ENCODE peak calls at places on chromosomes 5 and 9, in eight cellular contexts. F is right atrium auricular region, R is mesendoderm, J is sigmoid colon, B is K562, A is heart right ventricle, G is fibroblast of lung, U is heart left ventricle. Q is an unnamed sample.

GRCh38 chr5:102955463-102955862 is 164.5 kb downstream of the GIN1 start:
- DNase-seq in A (no peak), J (no peak), G (peak), B (no peak), R (no peak), F (no peak), U (no peak), Q (no peak)

GRCh38 chr9:97721396-97721795 is 24.3 kb upstream of the XPA start:
- DNase-seq in J (no peak), A (no peak), U (no peak), B (no peak), F (no peak), R (no peak), G (no peak), Q (no peak)

GRCh38 chr9:126781186-126781585 is 23.7 kb upstream of the ZBTB43 start:
- DNase-seq in B (no peak), G (no peak), A (no peak), J (no peak), R (no peak), F (no peak), U (no peak), Q (no peak)

GRCh38 chr9:129803679-129804065 is 688 bp downstream of the TOR1B start:
- DNase-seq in R (peak), A (no peak), J (no peak), U (peak), B (peak), F (no peak), G (no peak), Q (no peak)

GRCh38 chr5:112694853-112695709 is 42.6 kb upstream of the APC start:
- DNase-seq in F (no peak), G (peak), J (no peak), U (no peak), A (no peak), B (peak), R (no peak), Q (no peak)

GRCh38 chr9:112249277-112249676 is 74.2 kb upstream of the SUSD1 start:
- DNase-seq in R (no peak), B (no peak), A (no peak), G (peak), U (no peak), F (no peak), J (no peak), Q (no peak)

GRCh38 chr9:70411141-70411929 is 3.1 kb downstream of the KLF9 start:
- DNase-seq in G (peak), J (peak), U (peak), R (no peak), A (peak), B (peak), F (peak), Q (peak)

GRCh38 chr5:53779541-53779981 is 219.1 kb downstream of the NDUFS4 start:
- DNase-seq in U (no peak), B (no peak), A (peak), R (peak), G (peak), F (no peak), J (no peak), Q (no peak)

GRCh38 chr9:133635506-133635902 is 659 bp upstream of the DBH start:
- DNase-seq in A (no peak), B (no peak), G (no peak), U (no peak), F (no peak), J (no peak), R (no peak), Q (peak)

GRCh38 chr5:51033215-51033614 is 350.0 kb upstream of the ISL1 start:
- DNase-seq in J (no peak), A (peak), R (no peak), B (no peak), F (no peak), U (no peak), G (no peak), Q (no peak)

GRCh38 chr5:53642006-53642405 is 81.6 kb downstream of the NDUFS4 start:
- DNase-seq in J (no peak), F (no peak), A (no peak), R (peak), G (peak), U (no peak), B (no peak), Q (no peak)

GRCh38 chr9:113952651-113953050 is 76.5 kb downstream of the ZNF618 start:
- DNase-seq in G (peak), U (no peak), A (no peak), R (no peak), J (no peak), F (no peak), B (no peak), Q (no peak)

GRCh38 chr5:134174841-134175839 is 1.6 kb downstream of the SKP1 start:
- DNase-seq in J (no peak), F (no peak), U (no peak), R (peak), A (no peak), B (no peak), G (peak), Q (no peak)

GRCh38 chr5:147558826-147559225 is 49.0 kb upstream of the DPYSL3 start:
- DNase-seq in U (no peak), F (no peak), J (peak), B (peak), A (peak), G (peak), R (peak), Q (peak)

GRCh38 chr9:21533597-21533996 is 51.5 kb upstream of the IFNE start:
- DNase-seq in F (no peak), B (no peak), G (no peak), U (no peak), R (no peak), J (no peak), A (no peak), Q (no peak)

GRCh38 chr9:117744856-117745389 is 40.7 kb downstream of the TLR4 start:
- DNase-seq in G (peak), A (no peak), F (no peak), J (no peak), B (no peak), U (peak), R (no peak), Q (peak)

GRCh38 chr5:74404574-74405310 is 235.8 kb downstream of the ENC1 start:
- DNase-seq in B (no peak), F (no peak), G (no peak), A (no peak), R (no peak), U (no peak), J (no peak), Q (peak)

GRCh38 chr5:137395011-137395755 is 103.9 kb downstream of the SPOCK1 start:
- DNase-seq in A (no peak), F (no peak), U (no peak), B (no peak), R (no peak), G (peak), J (peak), Q (no peak)

GRCh38 chr5:1762878-1763547 is 36.6 kb downstream of the MRPL36 start:
- DNase-seq in B (no peak), R (no peak), F (no peak), G (no peak), J (peak), U (peak), A (no peak), Q (no peak)

GRCh38 chr5:310516-310915 is 11.0 kb upstream of the AHRR start:
- DNase-seq in J (no peak), U (no peak), B (no peak), G (no peak), A (no peak), R (no peak), F (peak), Q (no peak)

GRCh38 chr5:74622122-74622521 is 18.4 kb downstream of the ENC1 start:
- DNase-seq in B (no peak), F (no peak), G (peak), U (no peak), R (peak), A (no peak), J (no peak), Q (no peak)

GRCh38 chr5:59193616-59194319 is 610.9 kb downstream of the RAB3C start:
- DNase-seq in J (peak), U (no peak), B (no peak), F (no peak), A (no peak), R (no peak), G (peak), Q (peak)

GRCh38 chr5:173762045-173762444 is 126.1 kb upstream of the CPEB4 start:
- DNase-seq in B (peak), J (no peak), A (no peak), G (no peak), R (no peak), F (no peak), U (no peak), Q (no peak)

GRCh38 chr5:133052317-133053175 is 733 bp downstream of the HSPA4 start:
- DNase-seq in U (peak), G (peak), F (peak), A (peak), R (peak), J (peak), B (peak), Q (peak)

GRCh38 chr5:76669245-76669644 is 46.0 kb upstream of the F2RL2 start:
- DNase-seq in B (no peak), U (no peak), R (no peak), A (no peak), F (no peak), J (no peak), G (no peak), Q (no peak)

GRCh38 chr9:34379334-34380033 is 2.8 kb upstream of the MYORG start:
- DNase-seq in F (peak), R (peak), G (peak), U (peak), A (peak), J (peak), B (peak), Q (peak)

GRCh38 chr9:88653926-88654325 is 118.9 kb downstream of the NXNL2 start:
- DNase-seq in J (no peak), F (no peak), G (peak), B (no peak), R (no peak), U (no peak), A (no peak), Q (no peak)

GRCh38 chr5:79973511-79973910 is 17.6 kb downstream of the MTX3 start:
- DNase-seq in R (peak), U (no peak), F (no peak), G (no peak), J (no peak), A (no peak), B (no peak), Q (no peak)

GRCh38 chr9:130128251-130128650 is 44.0 kb upstream of the NCS1 start:
- DNase-seq in J (no peak), F (no peak), G (no peak), A (no peak), B (no peak), U (no peak), R (no peak), Q (no peak)

GRCh38 chr5:143449772-143450171 is 46.3 kb upstream of the NR3C1 start:
- DNase-seq in F (no peak), B (no peak), U (no peak), G (peak), J (no peak), A (no peak), R (no peak), Q (no peak)

GRCh38 chr5:10600629-10601245 is 36.9 kb downstream of the ANKRD33B start:
- DNase-seq in B (no peak), J (no peak), G (peak), R (no peak), A (no peak), F (no peak), U (no peak), Q (no peak)

GRCh38 chr5:181217111-181217804 is 5.8 kb upstream of the TRIM41 start:
- DNase-seq in A (peak), F (no peak), J (peak), G (peak), B (peak), R (peak), U (peak), Q (peak)
- H3K27ac ChIP-seq in A (peak), F (peak), J (peak), G (no peak), B (peak), R (no peak), U (peak), Q (peak)

GRCh38 chr9:137069508-137070071 is 767 bp downstream of the SAPCD2 start:
- DNase-seq in F (no peak), R (no peak), G (no peak), B (peak), A (no peak), U (no peak), J (no peak), Q (peak)

GRCh38 chr9:137070906-137071275 is 534 bp upstream of the SAPCD2 start:
- DNase-seq in R (no peak), F (no peak), U (peak), G (no peak), A (peak), B (no peak), J (no peak), Q (no peak)

GRCh38 chr9:137067860-137068538 is 2.4 kb downstream of the SAPCD2 start:
- DNase-seq in J (peak), G (peak), U (peak), B (peak), R (peak), A (peak), F (peak), Q (peak)

GRCh38 chr9:137070201-137070905 is at the start of gene SAPCD2:
- DNase-seq in J (peak), F (peak), R (peak), B (peak), U (peak), A (peak), G (peak), Q (peak)

GRCh38 chr9:137068539-137069507 is 1.5 kb downstream of the SAPCD2 start:
- DNase-seq in F (no peak), U (no peak), B (no peak), A (no peak), R (no peak), G (no peak), J (no peak), Q (peak)
- H3K4me3 ChIP-seq in F (no peak), U (no peak), B (peak), A (no peak), R (no peak), G (no peak), J (no peak), Q (no peak)

GRCh38 chr9:26470287-26470686 is 422.3 kb downstream of the CAAP1 start:
- DNase-seq in G (no peak), F (no peak), B (no peak), A (no peak), R (no peak), J (no peak), U (no peak), Q (no peak)

GRCh38 chr9:26471271-26471670 is 421.3 kb downstream of the CAAP1 start:
- DNase-seq in A (no peak), F (no peak), U (no peak), G (no peak), J (no peak), R (no peak), B (no peak), Q (no peak)
- H3K27ac ChIP-seq in A (no peak), F (no peak), U (no peak), G (no peak), J (no peak), R (no peak), B (no peak), Q (no peak)

DNA sequence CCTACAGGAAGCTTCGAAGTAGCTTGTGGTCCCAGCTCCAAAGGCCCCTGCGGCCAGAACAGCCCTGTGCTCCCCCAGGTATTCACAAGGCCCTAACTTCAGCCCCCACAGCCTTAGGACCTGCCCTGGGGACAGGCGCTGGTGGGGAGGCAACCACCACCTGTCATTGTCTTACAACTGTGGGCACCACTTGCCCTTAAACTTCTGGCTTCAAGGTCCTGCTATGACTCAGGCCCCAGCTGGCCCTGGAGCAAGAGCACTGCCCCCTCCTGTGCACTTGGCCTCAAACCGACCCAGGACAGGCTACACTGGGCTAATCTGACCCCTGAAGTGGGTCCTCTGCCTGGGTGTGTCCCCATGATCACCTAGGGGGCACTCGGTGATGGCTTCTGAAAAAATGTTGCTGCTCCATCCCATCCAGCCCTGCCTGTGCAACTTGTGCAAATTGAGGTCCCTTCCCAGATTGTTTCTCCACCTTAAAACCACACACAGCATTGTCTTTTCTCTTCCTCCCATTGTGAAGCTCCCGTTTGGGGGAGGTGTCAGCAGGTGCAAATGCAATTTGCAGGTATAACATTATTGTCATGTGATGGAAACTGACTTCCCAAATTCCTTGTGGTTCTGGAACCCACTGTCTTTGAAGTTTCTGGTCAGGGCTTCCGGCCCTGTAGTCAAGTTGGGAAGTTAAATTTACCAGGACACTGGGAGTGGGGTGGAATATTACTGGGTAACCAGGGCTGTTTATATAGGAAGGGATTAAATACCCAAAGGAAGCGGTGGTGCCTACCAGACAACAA is 1.1 kb upstream of the PROB1 start:
- DNase-seq in F (no peak), A (no peak), R (peak), J (no peak), B (no peak), G (no peak), U (no peak), Q (peak)
- H3K4me3 ChIP-seq in F (peak), A (peak), R (no peak), J (no peak), B (no peak), G (no peak), U (peak), Q (peak)

GRCh38 chr5:162796507-162796906 is 640.9 kb upstream of the CCNG1 start:
- DNase-seq in G (no peak), U (no peak), B (no peak), A (no peak), J (no peak), R (no peak), F (no peak), Q (no peak)
- H3K27ac ChIP-seq in G (no peak), U (no peak), B (no peak), A (no peak), J (no peak), R (no peak), F (no peak), Q (no peak)

DNA sequence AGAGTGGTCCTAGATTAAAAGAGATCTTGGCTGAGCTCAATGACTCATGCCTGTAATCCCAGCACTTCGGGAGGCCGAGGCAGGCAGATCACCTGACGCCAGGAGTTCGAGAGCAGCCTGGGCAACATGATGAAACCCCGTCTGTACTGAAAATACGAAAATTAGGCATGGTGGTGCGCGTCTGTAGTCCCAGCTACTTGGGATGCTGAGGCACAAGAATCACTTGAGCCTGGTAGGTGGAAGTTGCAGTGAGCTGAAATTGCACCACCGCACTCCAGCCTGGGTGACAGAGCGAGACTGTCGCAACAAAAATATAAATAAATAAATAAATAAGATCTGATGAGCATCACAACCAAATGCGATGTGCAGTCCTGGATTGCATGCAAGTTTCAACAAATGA is 8.7 kb upstream of the ENG start:
- DNase-seq in R (no peak), A (no peak), J (no peak), F (no peak), B (no peak), G (no peak), U (no peak), Q (no peak)
- H3K4me3 ChIP-seq in R (no peak), A (no peak), J (no peak), F (no peak), B (no peak), G (no peak), U (no peak), Q (no peak)

DNA sequence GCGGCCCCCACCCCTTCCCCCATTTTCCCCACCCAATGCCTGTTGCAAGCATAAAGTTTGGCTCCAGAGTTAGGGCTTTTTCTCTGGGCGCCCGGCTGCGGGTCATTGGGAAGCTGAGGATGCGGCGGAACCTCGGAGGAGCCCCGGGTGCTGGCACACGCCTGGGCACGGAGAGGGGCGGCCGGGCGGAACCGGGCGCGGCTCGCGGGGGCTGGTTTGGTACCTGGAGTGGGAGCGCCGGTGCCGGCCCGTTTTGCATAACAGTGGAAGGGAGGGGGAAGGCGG is 1.2 kb downstream of the PPARGC1B start:
- DNase-seq in J (no peak), A (no peak), R (no peak), B (no peak), F (no peak), U (no peak), G (no peak), Q (no peak)
- H3K27ac ChIP-seq in J (peak), A (peak), R (no peak), B (peak), F (peak), U (peak), G (no peak), Q (peak)

DNA sequence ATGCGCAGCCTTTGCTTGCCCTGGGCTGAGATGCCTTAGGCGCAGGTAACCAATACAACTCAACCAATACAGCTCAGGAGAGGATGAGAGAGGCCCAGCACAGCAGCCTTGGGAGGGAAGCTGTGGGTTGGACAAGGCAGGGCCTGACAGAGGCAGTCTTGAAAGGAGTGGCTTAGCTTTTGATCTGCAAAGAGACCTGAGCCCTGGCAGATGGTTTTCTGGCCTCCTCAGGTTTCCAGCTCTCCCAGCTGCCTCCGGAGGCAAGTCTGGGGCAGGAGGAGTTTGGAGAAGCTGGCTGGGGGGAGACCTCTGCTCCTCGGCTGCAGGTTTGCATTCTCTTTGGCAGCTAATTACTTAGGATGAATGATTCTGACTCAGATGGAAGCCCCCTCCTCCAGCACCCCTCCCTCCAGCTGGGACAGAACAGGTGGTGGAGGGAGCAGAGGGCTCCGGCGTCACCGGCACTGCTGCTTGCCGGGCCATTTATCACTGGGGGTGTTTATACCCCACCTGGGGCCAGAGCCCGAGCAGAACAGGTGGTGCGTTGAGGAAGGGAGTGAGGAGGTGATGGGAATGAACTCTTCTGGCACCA is 50.7 kb downstream of the TSPAN17 start:
- DNase-seq in R (peak), U (no peak), F (no peak), A (no peak), J (no peak), G (no peak), B (no peak), Q (no peak)
- H3K4me3 ChIP-seq in R (no peak), U (no peak), F (no peak), A (no peak), J (no peak), G (no peak), B (no peak), Q (no peak)

DNA sequence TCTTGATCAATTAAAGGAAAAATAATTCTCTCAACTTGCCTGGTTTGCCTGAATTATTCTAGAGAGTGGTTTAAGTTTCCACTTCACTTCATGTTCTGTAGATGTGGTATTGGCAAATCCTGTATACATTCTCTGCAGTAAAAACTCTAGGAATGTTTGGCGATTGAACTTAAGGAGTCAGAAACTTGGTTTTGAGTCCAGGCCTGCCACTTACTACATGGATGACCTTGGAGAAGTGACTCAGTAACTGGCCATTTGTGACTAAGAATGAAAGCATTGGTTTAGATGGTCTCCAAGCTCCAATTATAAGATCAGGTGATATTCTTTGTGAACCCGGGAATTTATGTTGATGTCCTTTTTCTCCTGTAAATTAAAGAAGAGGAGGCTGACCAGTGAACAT is 233.8 kb downstream of the GAS1 start:
- DNase-seq in A (no peak), J (no peak), B (no peak), R (no peak), G (peak), F (no peak), U (no peak), Q (no peak)
- H3K27ac ChIP-seq in A (no peak), J (peak), B (no peak), R (no peak), G (peak), F (no peak), U (no peak), Q (no peak)

Q was measured in psoas muscle.